ENCODE peak calls at places on chromosomes 1 and 21, in six cellular contexts. N is neural crest cell, S is esophagus muscularis mucosa, H is BJ, J is epithelial cell of proximal tubule, V is LNCaP clone FGC. C is an unnamed sample.

GRCh38 chr1:50651476-50652263 is 228.4 kb upstream of the DMRTA2 start:
- DNase-seq in N (no peak), S (no peak), H (no peak), J (no peak), V (peak), C (no peak)

GRCh38 chr1:117606608-117607261 is 887 bp downstream of the TENT5C start:
- DNase-seq in N (no peak), S (no peak), H (no peak), J (no peak), V (no peak), C (no peak)

GRCh38 chr1:62436039-62436465 is 797 bp upstream of the USP1 start:
- DNase-seq in N (peak), S (peak), H (no peak), J (no peak), V (no peak), C (peak)

GRCh38 chr1:119815361-119815760 is 4.1 kb upstream of the REG4 start:
- DNase-seq in N (no peak), S (no peak), H (no peak), J (no peak), V (no peak), C (no peak)

GRCh38 chr1:17377325-17377953 is 5.4 kb downstream of the PADI6 start:
- DNase-seq in N (no peak), S (no peak), H (no peak), J (no peak), V (peak), C (no peak)

GRCh38 chr1:197042676-197043341 is 24.3 kb downstream of the F13B start:
- DNase-seq in N (no peak), S (no peak), H (no peak), J (no peak), V (peak), C (no peak)

GRCh38 chr1:14334336-14335176 is 263.9 kb upstream of the KAZN start:
- DNase-seq in N (no peak), S (no peak), H (no peak), J (no peak), V (no peak), C (no peak)

GRCh38 chr1:206797534-206798383 is 25.5 kb upstream of the IL10 start:
- DNase-seq in N (peak), S (no peak), H (no peak), J (no peak), V (no peak), C (no peak)

GRCh38 chr1:1068374-1069060 is 5.6 kb downstream of the RNF223 start:
- DNase-seq in N (no peak), S (no peak), H (no peak), J (no peak), V (peak), C (peak)

GRCh38 chr1:41382531-41383090 is 21.4 kb downstream of the FOXO6 start:
- DNase-seq in N (no peak), S (no peak), H (no peak), J (no peak), V (no peak), C (no peak)

GRCh38 chr1:150186789-150187559 is 37.3 kb downstream of the PLEKHO1 start:
- DNase-seq in N (peak), S (no peak), H (no peak), J (no peak), V (peak), C (no peak)

GRCh38 chr21:25888711-25889110 is 153.9 kb downstream of the GABPA start:
- DNase-seq in N (no peak), S (no peak), H (no peak), J (no peak), V (no peak), C (no peak)

GRCh38 chr21:25885880-25886279 is 151.1 kb downstream of the GABPA start:
- DNase-seq in N (no peak), S (no peak), H (no peak), J (no peak), V (no peak), C (no peak)

GRCh38 chr21:25887646-25888321 is 153.0 kb downstream of the GABPA start:
- DNase-seq in N (no peak), S (no peak), H (no peak), J (peak), V (no peak), C (no peak)

GRCh38 chr21:25885405-25885804 is 150.6 kb downstream of the GABPA start:
- DNase-seq in N (no peak), S (no peak), H (no peak), J (no peak), V (no peak), C (no peak)

DNA sequence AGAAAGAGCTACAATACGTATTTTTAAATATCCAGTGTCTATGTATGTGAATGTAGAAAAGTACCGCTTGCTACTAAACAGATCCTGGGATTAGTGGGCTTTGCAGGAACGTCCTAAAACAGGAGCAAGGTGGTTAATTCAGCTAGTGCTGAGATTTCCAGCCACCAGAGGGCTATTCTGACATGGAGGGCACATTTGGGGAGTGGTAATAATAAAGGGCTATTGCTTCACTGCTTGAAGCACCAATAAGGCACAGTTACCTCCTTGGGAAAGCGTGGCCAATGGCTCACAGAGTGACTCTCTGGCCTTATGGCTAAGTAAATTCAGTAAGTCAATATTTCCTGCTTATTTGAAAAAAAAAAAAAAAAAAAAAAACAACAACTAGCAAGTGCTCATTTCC is 152.4 kb downstream of the GABPA start:
- DNase-seq in N (no peak), S (no peak), H (no peak), J (no peak), V (no peak), C (no peak)
- TF ChIP-seq CTCF in N (peak), S (no peak), H (no peak), J (peak), V (peak), C (no peak)

GRCh38 chr21:34891610-34891943 is 157.5 kb downstream of the RUNX1 start:
- DNase-seq in N (no peak), S (no peak), H (no peak), J (no peak), V (no peak), C (no peak)
- TF ChIP-seq CTCF in N (peak), S (no peak), H (no peak), J (no peak), V (no peak), C (no peak)

GRCh38 chr1:32068891-32069590 is 3.7 kb upstream of the TMEM39B start:
- DNase-seq in N (no peak), S (no peak), H (no peak), J (no peak), V (no peak), C (no peak)

GRCh38 chr1:32074841-32075240 is 2.1 kb downstream of the TMEM39B start:
- DNase-seq in N (no peak), S (no peak), H (no peak), J (no peak), V (no peak), C (no peak)

GRCh38 chr1:32071758-32072621 is 749 bp upstream of the TMEM39B start:
- DNase-seq in N (peak), S (no peak), H (no peak), J (no peak), V (no peak), C (no peak)

GRCh38 chr1:32073387-32074229 is 869 bp downstream of the TMEM39B start:
- DNase-seq in N (no peak), S (no peak), H (no peak), J (no peak), V (no peak), C (peak)

GRCh38 chr1:32072622-32073386 is at the start of gene TMEM39B:
- DNase-seq in N (peak), S (peak), H (peak), J (no peak), V (peak), C (peak)
- TF ChIP-seq CTCF in N (no peak), S (peak), H (no peak), J (no peak), V (peak), C (peak)

GRCh38 chr1:234781241-234782056 is 171.5 kb upstream of the IRF2BP2 start:
- DNase-seq in N (no peak), S (no peak), H (no peak), J (no peak), V (no peak), C (no peak)
- TF ChIP-seq CTCF in N (no peak), S (no peak), H (no peak), J (peak), V (peak), C (no peak)